ENCODE peak calls at places on chromosome 18, in nine cellular contexts. A is astrocyte; O is upper lobe of right lung; G is Panc1; Z is fibroblast of pulmonary artery; Y is CD8-positive, alpha-beta T cell; T is esophagus squamous epithelium; R is astrocyte of the cerebellum; K is NB4. U is an unnamed sample.
A peak's percentile ranks its signal among the peaks of the same experiment; 100 is the strongest.

GRCh38 chr18:55137602-55138001 is 178.3 kb upstream of the CCDC68 start:
- DNase-seq in A (no peak), O (no peak), G (no peak), Z (no peak), Y (no peak), T (no peak), R (no peak), K (no peak), U (no peak)

GRCh38 chr18:28834889-28835288 is 658.0 kb upstream of the CDH2 start:
- DNase-seq in A (peak; percentile 79), O (no peak), G (peak; percentile 43), Z (peak; percentile 68), Y (no peak), T (no peak), R (peak; percentile 2), K (no peak), U (peak; percentile 67)

GRCh38 chr18:6885992-6886823 is 156.7 kb downstream of the ARHGAP28 start:
- DNase-seq in A (peak; percentile 18), O (no peak), G (peak; percentile 10), Z (peak; percentile 71), Y (no peak), T (no peak), R (peak; percentile 49), K (peak; percentile 42), U (no peak)

GRCh38 chr18:36297419-36298112 is at the start of gene FHOD3:
- DNase-seq in A (peak; percentile 41), O (peak; percentile 76), G (no peak), Z (peak; percentile 67), Y (no peak), T (no peak), R (no peak), K (no peak), U (no peak)

GRCh38 chr18:78138993-78139496 is 840.6 kb upstream of the SALL3 start:
- DNase-seq in A (no peak), O (no peak), G (no peak), Z (no peak), Y (no peak), T (no peak), R (no peak), K (no peak), U (no peak)

GRCh38 chr18:10661333-10661732 is 135.5 kb downstream of the NAPG start:
- DNase-seq in A (peak; percentile 12), O (no peak), G (no peak), Z (peak; percentile 65), Y (no peak), T (no peak), R (peak; percentile 13), K (no peak), U (peak; percentile 43)

GRCh38 chr18:4068552-4069158 is 386.5 kb downstream of the DLGAP1 start:
- DNase-seq in A (peak; percentile 22), O (no peak), G (peak; percentile 15), Z (peak; percentile 64), Y (no peak), T (no peak), R (peak; percentile 22), K (peak; percentile 46), U (peak; percentile 10)

GRCh38 chr18:50986360-50987087 is 18.7 kb downstream of the ELAC1 start:
- DNase-seq in A (peak; percentile 63), O (no peak), G (no peak), Z (no peak), Y (no peak), T (no peak), R (no peak), K (no peak), U (no peak)

GRCh38 chr18:45688834-45689233 is 35.1 kb upstream of the SLC14A1 start:
- DNase-seq in A (no peak), O (no peak), G (no peak), Z (no peak), Y (peak; percentile 77), T (no peak), R (no peak), K (peak; percentile 58), U (no peak)

GRCh38 chr18:51009071-51009470 is 20.9 kb upstream of the SMAD4 start:
- DNase-seq in A (peak; percentile 18), O (no peak), G (no peak), Z (peak; percentile 7), Y (no peak), T (no peak), R (no peak), K (peak; percentile 59), U (no peak)

GRCh38 chr18:21499997-21500396 is 100.5 kb downstream of the ESCO1 start:
- DNase-seq in A (no peak), O (no peak), G (no peak), Z (no peak), Y (no peak), T (no peak), R (no peak), K (no peak), U (no peak)

GRCh38 chr18:76592981-76593381 is 97.9 kb upstream of the ZNF516 start:
- DNase-seq in A (no peak), O (no peak), G (no peak), Z (peak; percentile 27), Y (no peak), T (no peak), R (no peak), K (peak; percentile 36), U (no peak)

GRCh38 chr18:48952287-48953095 is 1.7 kb upstream of the SMAD7 start:
- DNase-seq in A (peak; percentile 84), O (peak; percentile 94), G (no peak), Z (peak; percentile 83), Y (peak; percentile 58), T (no peak), R (peak; percentile 66), K (peak; percentile 78), U (peak; percentile 77)

GRCh38 chr18:55110436-55110835 is 151.2 kb upstream of the CCDC68 start:
- DNase-seq in A (peak; percentile 40), O (no peak), G (no peak), Z (peak; percentile 49), Y (no peak), T (no peak), R (no peak), K (no peak), U (no peak)

GRCh38 chr18:55477537-55478300 is 110.3 kb downstream of the TCF4 start:
- DNase-seq in A (peak; percentile 72), O (no peak), G (no peak), Z (peak; percentile 69), Y (no peak), T (no peak), R (peak; percentile 44), K (peak; percentile 30), U (no peak)

GRCh38 chr18:26546170-26546874 is 2.0 kb downstream of the KCTD1 start:
- DNase-seq in A (peak; percentile 47), O (no peak), G (no peak), Z (peak; percentile 19), Y (no peak), T (no peak), R (no peak), K (no peak), U (no peak)
- H3K4me3 ChIP-seq in A (peak overlapping the region; percentile 53), O (no peak overlapping the region), G (peak overlapping the region; percentile 62), Z (peak overlapping the region; percentile 38), Y (no peak overlapping the region), T (peak overlapping the region; percentile 85), R (peak overlapping the region; percentile 65), K (no peak overlapping the region), U (peak overlapping the region; percentile 25)

GRCh38 chr18:12840382-12840781 is 43.7 kb downstream of the PTPN2 start:
- DNase-seq in A (no peak), O (no peak), G (no peak), Z (no peak), Y (no peak), T (no peak), R (no peak), K (no peak), U (no peak)

GRCh38 chr18:12839526-12840196 is 44.4 kb downstream of the PTPN2 start:
- DNase-seq in A (peak; percentile 31), O (no peak), G (no peak), Z (peak; percentile 37), Y (no peak), T (no peak), R (no peak), K (peak; percentile 76), U (peak; percentile 36)

GRCh38 chr18:12837747-12838146 is 46.3 kb downstream of the PTPN2 start:
- DNase-seq in A (peak; percentile 24), O (no peak), G (no peak), Z (peak; percentile 64), Y (no peak), T (no peak), R (no peak), K (no peak), U (peak; percentile 41)

GRCh38 chr18:12838178-12838634 is 45.8 kb downstream of the PTPN2 start:
- DNase-seq in A (peak; percentile 90), O (peak; percentile 80), G (no peak), Z (peak; percentile 91), Y (no peak), T (no peak), R (peak; percentile 71), K (peak; percentile 90), U (peak; percentile 90)

GRCh38 chr18:12839057-12839525 is 44.9 kb downstream of the PTPN2 start:
- DNase-seq in A (no peak), O (no peak), G (no peak), Z (no peak), Y (no peak), T (no peak), R (no peak), K (peak; percentile 60), U (no peak)
- H3K4me3 ChIP-seq in A (no peak overlapping the region), O (peak overlapping the region; percentile 17), G (no peak overlapping the region), Z (no peak overlapping the region), Y (peak overlapping the region; percentile 26), T (peak overlapping the region; percentile 10), R (no peak overlapping the region), K (peak overlapping the region; percentile 23), U (no peak overlapping the region)

GRCh38 chr18:61496374-61496773 is 163.1 kb downstream of the CDH20 start:
- DNase-seq in A (no peak), O (no peak), G (no peak), Z (no peak), Y (no peak), T (no peak), R (no peak), K (no peak), U (no peak)
- H3K4me3 ChIP-seq in A (no peak overlapping the region), O (no peak overlapping the region), G (no peak overlapping the region), Z (no peak overlapping the region), Y (no peak overlapping the region), T (no peak overlapping the region), R (no peak overlapping the region), K (no peak overlapping the region), U (no peak overlapping the region)

GRCh38 chr18:63152096-63152495 is 167.5 kb downstream of the BCL2 start:
- DNase-seq in A (no peak), O (no peak), G (no peak), Z (no peak), Y (peak; percentile 45), T (no peak), R (no peak), K (no peak), U (no peak)

GRCh38 chr18:63155169-63155852 is 164.3 kb downstream of the BCL2 start:
- DNase-seq in A (no peak), O (peak; percentile 79), G (peak; percentile 41), Z (peak; percentile 31), Y (peak; percentile 86), T (peak; percentile 59), R (no peak), K (peak; percentile 52), U (no peak)

GRCh38 chr18:63155910-63156773 is 163.4 kb downstream of the BCL2 start:
- DNase-seq in A (no peak), O (no peak), G (no peak), Z (no peak), Y (no peak), T (no peak), R (no peak), K (no peak), U (no peak)

GRCh38 chr18:63152791-63153190 is 166.8 kb downstream of the BCL2 start:
- DNase-seq in A (no peak), O (no peak), G (no peak), Z (no peak), Y (no peak), T (no peak), R (no peak), K (no peak), U (no peak)

GRCh38 chr18:63154350-63155152 is 165.0 kb downstream of the BCL2 start:
- DNase-seq in A (no peak), O (no peak), G (no peak), Z (no peak), Y (no peak), T (no peak), R (no peak), K (no peak), U (no peak)
- H3K4me3 ChIP-seq in A (no peak overlapping the region), O (no peak overlapping the region), G (no peak overlapping the region), Z (no peak overlapping the region), Y (peak overlapping the region; percentile 53), T (peak overlapping the region; percentile 57), R (no peak overlapping the region), K (no peak overlapping the region), U (no peak overlapping the region)